ENCODE peak calls at places on chromosomes 3 and 15, in four cellular contexts. I is GM12878, Q is HL-60, A is K562. D is an unnamed sample.
A peak's percentile ranks its signal among the peaks of the same experiment; 100 is the strongest.

GRCh38 chr3:72887723-72888545 is at the start of gene GXYLT2:
- DNase-seq in A (peak; percentile 64), I (no peak), Q (peak; percentile 85), D (peak; percentile 45)

GRCh38 chr3:109806929-109807328 is 469.6 kb upstream of the DPPA4 start:
- DNase-seq in A (peak; percentile 11), Q (peak; percentile 69), I (no peak), D (no peak)

GRCh38 chr3:66377800-66378199 is 123.0 kb downstream of the LRIG1 start:
- DNase-seq in Q (no peak), A (no peak), I (no peak), D (no peak)

GRCh38 chr3:107508331-107508730 is 14.4 kb upstream of the BBX start:
- DNase-seq in I (no peak), Q (no peak), A (no peak), D (no peak)

GRCh38 chr15:31235298-31236183 is 91.1 kb upstream of the KLF13 start:
- DNase-seq in A (no peak), I (no peak), Q (no peak), D (no peak)

GRCh38 chr3:120148187-120148954 is 54.1 kb upstream of the GSK3B start:
- DNase-seq in A (no peak), Q (no peak), I (no peak), D (no peak)

GRCh38 chr3:178308696-178309278 is 227.4 kb upstream of the KCNMB2 start:
- DNase-seq in I (no peak), A (no peak), Q (no peak), D (no peak)

GRCh38 chr3:38581774-38582173 is 67.7 kb downstream of the SCN5A start:
- DNase-seq in I (no peak), Q (no peak), A (no peak), D (no peak)

GRCh38 chr15:97874139-97874538 is 86.4 kb upstream of the ARRDC4 start:
- DNase-seq in Q (no peak), A (peak; percentile 51), I (no peak), D (no peak)

GRCh38 chr15:54564142-54564541 is 585.9 kb downstream of the UNC13C start:
- DNase-seq in A (no peak), Q (no peak), I (no peak), D (no peak)

GRCh38 chr3:65729973-65730372 is 308.7 kb downstream of the MAGI1 start:
- DNase-seq in I (no peak), Q (no peak), A (no peak), D (no peak)

GRCh38 chr3:194278186-194278845 is 72.8 kb downstream of the CPN2 start:
- DNase-seq in A (no peak), Q (no peak), I (no peak), D (no peak)

GRCh38 chr15:89494941-89495637 is 1.3 kb downstream of the RHCG start:
- DNase-seq in Q (peak; percentile 25), I (no peak), A (peak; percentile 51), D (no peak)

GRCh38 chr3:173976281-173976680 is 578.7 kb downstream of the NLGN1 start:
- DNase-seq in Q (no peak), I (no peak), A (no peak), D (no peak)

GRCh38 chr3:88195951-88196434 is 46.2 kb downstream of the C3orf38 start:
- DNase-seq in A (peak; percentile 11), I (no peak), Q (no peak), D (no peak)

GRCh38 chr15:75008249-75009017 is 13.1 kb downstream of the SCAMP5 start:
- DNase-seq in Q (no peak), A (no peak), I (no peak), D (no peak)

GRCh38 chr3:30894521-30895289 is at the start of gene GADL1:
- DNase-seq in Q (peak; percentile 2), A (peak; percentile 4), I (no peak), D (no peak)

GRCh38 chr3:32334675-32335074 is 57.0 kb upstream of the CMTM7 start:
- DNase-seq in A (peak; percentile 43), Q (no peak), I (no peak), D (no peak)

GRCh38 chr15:63288342-63288741 is 10.9 kb downstream of the APH1B start:
- DNase-seq in I (no peak), Q (no peak), A (no peak), D (no peak)

GRCh38 chr3:172466553-172467130 is 18.4 kb upstream of the GHSR start:
- DNase-seq in A (no peak), I (no peak), Q (no peak), D (no peak)

GRCh38 chr3:123571973-123572365 is 12.9 kb downstream of the HACD2 start:
- DNase-seq in Q (no peak), I (no peak), A (no peak), D (no peak)

GRCh38 chr15:31272558-31273257 is 53.9 kb upstream of the KLF13 start:
- DNase-seq in Q (peak; percentile 28), A (no peak), I (no peak), D (no peak)

GRCh38 chr3:64983583-64984359 is 296.0 kb upstream of the ADAMTS9 start:
- DNase-seq in Q (no peak), I (no peak), A (no peak), D (no peak)

GRCh38 chr3:194880940-194881925 is 195.6 kb downstream of the FAM43A start:
- DNase-seq in A (no peak), I (no peak), Q (peak; percentile 69), D (no peak)

GRCh38 chr3:111884411-111885018 is 25.4 kb downstream of the PHLDB2 start:
- DNase-seq in A (no peak), I (no peak), Q (no peak), D (no peak)

GRCh38 chr15:43382310-43382709 is 11.4 kb downstream of the TUBGCP4 start:
- DNase-seq in I (no peak), A (no peak), Q (no peak), D (no peak)

GRCh38 chr15:98763179-98763578 is 114.8 kb downstream of the IGF1R start:
- DNase-seq in I (no peak), Q (no peak), A (no peak), D (no peak)

GRCh38 chr3:13657660-13658435 is 108.9 kb downstream of the FBLN2 start:
- DNase-seq in I (no peak), A (peak; percentile 89), Q (peak; percentile 24), D (peak; percentile 92)

GRCh38 chr3:14177580-14178246 is 688 bp downstream of the XPC start:
- DNase-seq in Q (peak; percentile 7), A (no peak), I (no peak), D (no peak)

GRCh38 chr3:172622916-172623700 is 87.8 kb downstream of the NCEH1 start:
- DNase-seq in Q (peak; percentile 18), I (no peak), A (peak; percentile 20), D (no peak)

GRCh38 chr3:98722389-98722788 is 40.8 kb upstream of the ST3GAL6 start:
- DNase-seq in A (no peak), Q (no peak), I (no peak), D (no peak)

DNA sequence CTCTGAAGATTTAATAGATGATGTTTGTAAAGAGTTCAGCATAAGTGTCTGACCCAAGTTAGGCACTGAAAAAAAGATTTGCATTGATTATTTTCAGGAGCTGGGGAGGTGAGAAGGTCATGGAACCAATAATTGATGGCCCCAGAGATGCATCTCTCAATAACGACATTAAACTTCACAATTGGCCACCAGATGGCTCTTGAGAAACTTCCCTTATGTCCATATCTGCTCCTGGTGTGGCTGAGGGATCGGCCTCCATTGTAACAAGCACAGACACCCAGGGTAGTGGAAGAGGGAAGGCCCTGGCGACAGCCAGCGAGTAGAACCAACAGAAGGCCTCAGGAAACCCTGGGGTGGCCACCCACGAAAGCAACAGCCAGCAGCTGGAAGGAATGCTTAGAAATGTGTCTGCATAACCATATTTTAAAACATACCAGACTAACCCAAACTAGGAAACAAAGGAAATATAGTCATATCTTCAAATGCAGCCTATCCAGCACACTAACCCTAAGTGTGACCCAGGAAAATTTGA is 536.7 kb downstream of the SOX2 start:
- DNase-seq in Q (peak; percentile 7), A (peak; percentile 20), I (no peak), D (no peak)
- TF ChIP-seq SPI1 in Q (no peak), A (no peak), I (no peak), D (no peak)

GRCh38 chr3:115958531-115958930 is 335.2 kb downstream of the GAP43 start:
- DNase-seq in A (no peak), I (no peak), Q (no peak), D (no peak)

GRCh38 chr3:115960799-115961198 is 337.5 kb downstream of the GAP43 start:
- DNase-seq in A (no peak), I (no peak), Q (no peak), D (no peak)

GRCh38 chr3:115961390-115961789 is 338.1 kb downstream of the GAP43 start:
- DNase-seq in I (no peak), Q (no peak), A (no peak), D (no peak)
- TF ChIP-seq SPI1 in I (no peak), Q (no peak), A (no peak), D (no peak)

GRCh38 chr15:65862682-65863081 is 6.6 kb upstream of the RAB11A start:
- DNase-seq in I (no peak), A (peak; percentile 83), Q (peak; percentile 76), D (no peak)
- TF ChIP-seq SPI1 in I (no peak), A (no peak), Q (no peak), D (no peak)

GRCh38 chr3:156728267-156728985 is 54.0 kb downstream of the TIPARP start:
- DNase-seq in I (no peak), A (no peak), Q (no peak), D (no peak)

GRCh38 chr3:156726456-156726855 is 52.1 kb downstream of the TIPARP start:
- DNase-seq in I (no peak), Q (no peak), A (no peak), D (no peak)

GRCh38 chr3:156727519-156728205 is 53.3 kb downstream of the TIPARP start:
- DNase-seq in A (no peak), Q (no peak), I (no peak), D (no peak)

GRCh38 chr3:156723182-156723619 is 48.8 kb downstream of the TIPARP start:
- DNase-seq in I (no peak), Q (no peak), A (no peak), D (no peak)

GRCh38 chr3:156725706-156726105 is 51.3 kb downstream of the TIPARP start:
- DNase-seq in A (no peak), Q (no peak), I (no peak), D (no peak)
- TF ChIP-seq SPI1 in A (no peak), Q (no peak), I (no peak), D (no peak)

DNA sequence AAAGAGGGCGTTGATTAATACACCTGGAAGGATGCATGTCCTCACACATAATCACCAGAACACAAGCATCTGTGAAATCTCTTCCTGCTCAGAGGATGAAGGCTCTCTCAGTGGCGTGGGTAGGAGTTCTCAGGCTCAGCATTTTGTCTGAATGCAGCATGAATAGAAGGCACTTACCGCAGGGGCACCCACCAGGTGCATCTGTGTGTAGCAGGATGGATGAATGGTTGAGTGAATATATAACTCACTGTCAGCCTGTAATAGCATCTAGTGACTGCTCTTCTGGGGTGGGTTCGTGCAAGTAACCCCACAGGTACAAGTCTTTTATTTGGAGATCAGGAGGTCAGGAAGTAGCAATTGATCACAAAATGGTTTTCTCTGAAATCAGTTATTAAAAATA is 143.0 kb downstream of the SQOR start:
- DNase-seq in Q (no peak), I (no peak), A (no peak), D (no peak)
- TF ChIP-seq SPI1 in Q (no peak), I (no peak), A (no peak), D (no peak)

GRCh38 chr15:35929740-35930444 is 383.9 kb upstream of the DPH6 start:
- DNase-seq in Q (no peak), A (no peak), I (peak; percentile 57), D (no peak)
- TF ChIP-seq SPI1 in Q (no peak), A (no peak), I (no peak), D (no peak)

GRCh38 chr3:58026598-58026997 is 18.4 kb downstream of the FLNB start:
- DNase-seq in Q (no peak), I (no peak), A (no peak), D (no peak)
- TF ChIP-seq SPI1 in Q (no peak), I (no peak), A (no peak), D (no peak)